ENCODE peak calls at places on chromosomes 7 and 10, in nine cellular contexts. One of them, this sample, is unnamed.

GRCh38 chr10:124318811-124319210 is 99.9 kb downstream of the OAT start:
- DNase-seq in fibroblast of lung: no peak
- DNase-seq in upper lobe of right lung: peak; percentile 23
- DNase-seq in PC-9: no peak
- DNase-seq in prostate gland: no peak
- DNase-seq in IMR-90: no peak
- DNase-seq in A549: no peak
- DNase-seq in tibial artery: peak; percentile 51
- DNase-seq in uterus: no peak
- DNase-seq in this sample: no peak

GRCh38 chr7:158582089-158582456 is 5.5 kb downstream of the PTPRN2 start:
- DNase-seq in fibroblast of lung: no peak
- DNase-seq in upper lobe of right lung: no peak
- DNase-seq in PC-9: no peak
- DNase-seq in prostate gland: no peak
- DNase-seq in IMR-90: no peak
- DNase-seq in A549: no peak
- DNase-seq in tibial artery: no peak
- DNase-seq in uterus: no peak
- DNase-seq in this sample: no peak

GRCh38 chr10:84948644-84949043 is 620.3 kb downstream of the CCSER2 start:
- DNase-seq in fibroblast of lung: no peak
- DNase-seq in upper lobe of right lung: no peak
- DNase-seq in PC-9: no peak
- DNase-seq in prostate gland: no peak
- DNase-seq in IMR-90: no peak
- DNase-seq in A549: no peak
- DNase-seq in tibial artery: no peak
- DNase-seq in uterus: no peak
- DNase-seq in this sample: no peak

GRCh38 chr7:156545989-156546388 is 94.6 kb upstream of the RNF32 start:
- DNase-seq in fibroblast of lung: no peak
- DNase-seq in upper lobe of right lung: no peak
- DNase-seq in PC-9: no peak
- DNase-seq in prostate gland: no peak
- DNase-seq in IMR-90: no peak
- DNase-seq in A549: no peak
- DNase-seq in tibial artery: no peak
- DNase-seq in uterus: no peak
- DNase-seq in this sample: no peak

GRCh38 chr10:85641479-85641967 is 725.1 kb downstream of the GRID1 start:
- DNase-seq in fibroblast of lung: no peak
- DNase-seq in upper lobe of right lung: no peak
- DNase-seq in PC-9: peak; percentile 54
- DNase-seq in prostate gland: no peak
- DNase-seq in IMR-90: no peak
- DNase-seq in A549: peak; percentile 67
- DNase-seq in tibial artery: no peak
- DNase-seq in uterus: no peak
- DNase-seq in this sample: peak; percentile 65

GRCh38 chr10:78865518-78865835 is 203.3 kb upstream of the ZMIZ1 start:
- DNase-seq in fibroblast of lung: peak; percentile 5
- DNase-seq in upper lobe of right lung: no peak
- DNase-seq in PC-9: no peak
- DNase-seq in prostate gland: no peak
- DNase-seq in IMR-90: peak; percentile 3
- DNase-seq in A549: no peak
- DNase-seq in tibial artery: no peak
- DNase-seq in uterus: no peak
- DNase-seq in this sample: no peak

GRCh38 chr7:23211542-23211941 is 29.7 kb downstream of the NUP42 start:
- DNase-seq in fibroblast of lung: no peak
- DNase-seq in upper lobe of right lung: no peak
- DNase-seq in PC-9: no peak
- DNase-seq in prostate gland: no peak
- DNase-seq in IMR-90: no peak
- DNase-seq in A549: no peak
- DNase-seq in tibial artery: no peak
- DNase-seq in uterus: no peak
- DNase-seq in this sample: no peak

GRCh38 chr7:56033671-56034432 is 17.4 kb downstream of the PSPH start:
- DNase-seq in fibroblast of lung: peak; percentile 86
- DNase-seq in upper lobe of right lung: peak; percentile 84
- DNase-seq in PC-9: peak; percentile 73
- DNase-seq in prostate gland: peak; percentile 50
- DNase-seq in IMR-90: peak; percentile 70
- DNase-seq in A549: peak; percentile 83
- DNase-seq in tibial artery: no peak
- DNase-seq in uterus: peak; percentile 31
- DNase-seq in this sample: peak; percentile 68

GRCh38 chr7:156464339-156464738 is 176.2 kb upstream of the RNF32 start:
- DNase-seq in fibroblast of lung: no peak
- DNase-seq in upper lobe of right lung: no peak
- DNase-seq in PC-9: no peak
- DNase-seq in prostate gland: no peak
- DNase-seq in IMR-90: no peak
- DNase-seq in A549: no peak
- DNase-seq in tibial artery: no peak
- DNase-seq in uterus: no peak
- DNase-seq in this sample: no peak

GRCh38 chr7:155296788-155297516 is 726 bp upstream of the INSIG1 start:
- DNase-seq in fibroblast of lung: peak; percentile 84
- DNase-seq in upper lobe of right lung: peak; percentile 84
- DNase-seq in PC-9: peak; percentile 63
- DNase-seq in prostate gland: peak; percentile 34
- DNase-seq in IMR-90: peak; percentile 81
- DNase-seq in A549: peak; percentile 46
- DNase-seq in tibial artery: peak; percentile 80
- DNase-seq in uterus: peak; percentile 62
- DNase-seq in this sample: peak; percentile 68

GRCh38 chr10:29329420-29329819 is 40.5 kb downstream of the LYZL1 start:
- DNase-seq in fibroblast of lung: peak; percentile 46
- DNase-seq in upper lobe of right lung: no peak
- DNase-seq in PC-9: no peak
- DNase-seq in prostate gland: no peak
- DNase-seq in IMR-90: peak; percentile 20
- DNase-seq in A549: no peak
- DNase-seq in tibial artery: no peak
- DNase-seq in uterus: peak; percentile 35
- DNase-seq in this sample: no peak

GRCh38 chr10:7409732-7410168 is 1.1 kb downstream of the SFMBT2 start:
- DNase-seq in fibroblast of lung: peak; percentile 47
- DNase-seq in upper lobe of right lung: no peak
- DNase-seq in PC-9: no peak
- DNase-seq in prostate gland: peak; percentile 34
- DNase-seq in IMR-90: no peak
- DNase-seq in A549: peak; percentile 21
- DNase-seq in tibial artery: no peak
- DNase-seq in uterus: no peak
- DNase-seq in this sample: no peak

GRCh38 chr10:88379575-88379974 is 203.5 kb downstream of the RNLS start:
- DNase-seq in fibroblast of lung: peak; percentile 65
- DNase-seq in upper lobe of right lung: no peak
- DNase-seq in PC-9: no peak
- DNase-seq in prostate gland: no peak
- DNase-seq in IMR-90: peak; percentile 82
- DNase-seq in A549: peak; percentile 21
- DNase-seq in tibial artery: no peak
- DNase-seq in uterus: no peak
- DNase-seq in this sample: peak; percentile 62

GRCh38 chr7:49030221-49030620 is 105.9 kb downstream of the CDC14C start:
- DNase-seq in fibroblast of lung: no peak
- DNase-seq in upper lobe of right lung: no peak
- DNase-seq in PC-9: no peak
- DNase-seq in prostate gland: no peak
- DNase-seq in IMR-90: no peak
- DNase-seq in A549: no peak
- DNase-seq in tibial artery: no peak
- DNase-seq in uterus: no peak
- DNase-seq in this sample: no peak

GRCh38 chr7:12564996-12565764 is 5.3 kb upstream of the SCIN start:
- DNase-seq in fibroblast of lung: no peak
- DNase-seq in upper lobe of right lung: no peak
- DNase-seq in PC-9: no peak
- DNase-seq in prostate gland: no peak
- DNase-seq in IMR-90: no peak
- DNase-seq in A549: peak; percentile 46
- DNase-seq in tibial artery: no peak
- DNase-seq in uterus: no peak
- DNase-seq in this sample: no peak

GRCh38 chr10:76581685-76582084 is 1055.9 kb downstream of the KCNMA1 start:
- DNase-seq in fibroblast of lung: no peak
- DNase-seq in upper lobe of right lung: no peak
- DNase-seq in PC-9: no peak
- DNase-seq in prostate gland: no peak
- DNase-seq in IMR-90: no peak
- DNase-seq in A549: no peak
- DNase-seq in tibial artery: no peak
- DNase-seq in uterus: no peak
- DNase-seq in this sample: no peak

GRCh38 chr10:118734477-118734876 is 20.3 kb downstream of the CACUL1 start:
- DNase-seq in fibroblast of lung: peak; percentile 22
- DNase-seq in upper lobe of right lung: no peak
- DNase-seq in PC-9: no peak
- DNase-seq in prostate gland: no peak
- DNase-seq in IMR-90: no peak
- DNase-seq in A549: no peak
- DNase-seq in tibial artery: no peak
- DNase-seq in uterus: no peak
- DNase-seq in this sample: no peak
- TF ChIP-seq CTCF in fibroblast of lung: peak; percentile 48
- TF ChIP-seq CTCF in upper lobe of right lung: peak; percentile 28
- TF ChIP-seq CTCF in PC-9: no peak
- TF ChIP-seq CTCF in prostate gland: no peak
- TF ChIP-seq CTCF in IMR-90: peak; percentile 28
- TF ChIP-seq CTCF in A549: peak; percentile 47
- TF ChIP-seq CTCF in tibial artery: no peak
- TF ChIP-seq CTCF in uterus: no peak
- TF ChIP-seq CTCF in this sample: peak; percentile 34

DNA sequence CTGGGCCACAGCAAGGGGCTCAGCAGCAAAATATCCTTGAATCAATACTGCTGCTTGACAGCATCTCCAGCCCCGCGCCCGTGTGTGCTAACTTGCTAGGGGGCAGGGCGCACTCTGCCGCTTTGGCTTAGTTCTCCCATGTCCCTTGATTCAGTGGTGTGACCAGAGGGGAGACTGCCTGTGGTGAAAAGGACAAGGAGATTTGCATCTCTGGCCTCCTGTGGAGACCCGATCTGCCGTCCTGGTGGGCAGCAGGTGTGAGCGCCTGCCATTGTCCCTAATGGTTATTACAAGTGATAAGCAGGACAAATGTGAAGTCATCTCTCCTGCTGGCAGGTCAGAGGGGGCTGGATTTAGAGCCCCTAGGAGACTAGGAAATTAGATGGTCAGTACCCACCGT is 500.2 kb upstream of the GALNT17 start:
- DNase-seq in fibroblast of lung: no peak
- DNase-seq in upper lobe of right lung: no peak
- DNase-seq in PC-9: no peak
- DNase-seq in prostate gland: no peak
- DNase-seq in IMR-90: no peak
- DNase-seq in A549: no peak
- DNase-seq in tibial artery: no peak
- DNase-seq in uterus: no peak
- DNase-seq in this sample: no peak
- H3K4me1 ChIP-seq in fibroblast of lung: no peaks in the 10 kb centered on the region
- H3K4me1 ChIP-seq in upper lobe of right lung: no peaks in the 10 kb centered on the region
- H3K4me1 ChIP-seq in PC-9: no peaks in the 10 kb centered on the region
- H3K4me1 ChIP-seq in prostate gland: no peaks in the 10 kb centered on the region
- H3K4me1 ChIP-seq in IMR-90: peaks cover 11% of the 10 kb centered on the region
- H3K4me1 ChIP-seq in A549: no peaks in the 10 kb centered on the region
- H3K4me1 ChIP-seq in tibial artery: no peaks in the 10 kb centered on the region
- H3K4me1 ChIP-seq in uterus: no peaks in the 10 kb centered on the region
- H3K4me1 ChIP-seq in this sample: no peaks in the 10 kb centered on the region

GRCh38 chr10:61452655-61453641 is at the start of gene TMEM26:
- DNase-seq in fibroblast of lung: peak; percentile 72
- DNase-seq in upper lobe of right lung: no peak
- DNase-seq in PC-9: peak; percentile 17
- DNase-seq in prostate gland: peak; percentile 11
- DNase-seq in IMR-90: peak; percentile 30
- DNase-seq in A549: peak; percentile 10
- DNase-seq in tibial artery: no peak
- DNase-seq in uterus: peak; percentile 81
- DNase-seq in this sample: no peak
- TF ChIP-seq CTCF in fibroblast of lung: no peak
- TF ChIP-seq CTCF in upper lobe of right lung: no peak
- TF ChIP-seq CTCF in PC-9: no peak
- TF ChIP-seq CTCF in prostate gland: no peak
- TF ChIP-seq CTCF in IMR-90: no peak
- TF ChIP-seq CTCF in A549: no peak
- TF ChIP-seq CTCF in tibial artery: no peak
- TF ChIP-seq CTCF in uterus: no peak
- TF ChIP-seq CTCF in this sample: no peak

GRCh38 chr10:80530251-80530650 is 7.5 kb upstream of the SH2D4B start:
- DNase-seq in fibroblast of lung: peak; percentile 25
- DNase-seq in upper lobe of right lung: no peak
- DNase-seq in PC-9: peak; percentile 67
- DNase-seq in prostate gland: no peak
- DNase-seq in IMR-90: peak; percentile 22
- DNase-seq in A549: peak; percentile 79
- DNase-seq in tibial artery: no peak
- DNase-seq in uterus: no peak
- DNase-seq in this sample: no peak

GRCh38 chr10:80530816-80531215 is 6.9 kb upstream of the SH2D4B start:
- DNase-seq in fibroblast of lung: no peak
- DNase-seq in upper lobe of right lung: no peak
- DNase-seq in PC-9: no peak
- DNase-seq in prostate gland: no peak
- DNase-seq in IMR-90: no peak
- DNase-seq in A549: no peak
- DNase-seq in tibial artery: no peak
- DNase-seq in uterus: no peak
- DNase-seq in this sample: no peak

GRCh38 chr10:80529604-80530003 is 8.1 kb upstream of the SH2D4B start:
- DNase-seq in fibroblast of lung: no peak
- DNase-seq in upper lobe of right lung: no peak
- DNase-seq in PC-9: no peak
- DNase-seq in prostate gland: no peak
- DNase-seq in IMR-90: peak; percentile 22
- DNase-seq in A549: no peak
- DNase-seq in tibial artery: no peak
- DNase-seq in uterus: no peak
- DNase-seq in this sample: no peak

GRCh38 chr10:80528185-80528700 is 9.5 kb upstream of the SH2D4B start:
- DNase-seq in fibroblast of lung: no peak
- DNase-seq in upper lobe of right lung: no peak
- DNase-seq in PC-9: no peak
- DNase-seq in prostate gland: no peak
- DNase-seq in IMR-90: no peak
- DNase-seq in A549: no peak
- DNase-seq in tibial artery: no peak
- DNase-seq in uterus: no peak
- DNase-seq in this sample: no peak

DNA sequence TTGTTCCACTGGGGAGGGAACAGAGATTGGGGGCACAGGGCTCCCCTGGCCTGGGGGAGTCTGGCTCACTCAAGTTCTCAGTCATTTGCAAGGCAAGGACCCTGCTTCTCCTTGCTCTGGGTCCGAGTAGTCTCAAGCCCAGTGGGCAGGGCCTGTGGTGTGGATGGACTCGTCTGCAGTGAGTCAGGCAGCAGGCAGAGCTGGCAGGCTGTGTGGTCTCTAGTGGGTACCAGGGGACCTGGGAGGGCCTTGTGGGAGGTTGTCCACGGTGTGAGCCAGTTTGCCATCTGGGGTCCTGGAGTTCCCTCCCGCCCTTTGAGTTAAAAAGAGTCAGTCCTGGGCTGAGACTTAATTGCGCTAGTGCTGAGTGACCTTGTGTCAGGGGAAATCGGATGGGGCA is 8.8 kb upstream of the SH2D4B start:
- DNase-seq in fibroblast of lung: no peak
- DNase-seq in upper lobe of right lung: no peak
- DNase-seq in PC-9: no peak
- DNase-seq in prostate gland: no peak
- DNase-seq in IMR-90: no peak
- DNase-seq in A549: no peak
- DNase-seq in tibial artery: no peak
- DNase-seq in uterus: no peak
- DNase-seq in this sample: no peak
- H3K4me1 ChIP-seq in fibroblast of lung: no peaks in the 10 kb centered on the region
- H3K4me1 ChIP-seq in upper lobe of right lung: peaks cover 48% of the 10 kb centered on the region
- H3K4me1 ChIP-seq in PC-9: no peaks in the 10 kb centered on the region
- H3K4me1 ChIP-seq in prostate gland: no peaks in the 10 kb centered on the region
- H3K4me1 ChIP-seq in IMR-90: no peaks in the 10 kb centered on the region
- H3K4me1 ChIP-seq in A549: peaks cover 77% of the 10 kb centered on the region
- H3K4me1 ChIP-seq in tibial artery: no peaks in the 10 kb centered on the region
- H3K4me1 ChIP-seq in uterus: no peaks in the 10 kb centered on the region
- H3K4me1 ChIP-seq in this sample: no peaks in the 10 kb centered on the region